ENCODE peak calls at places on chromosomes 16 and 17, in ten cellular contexts. I is hippocampal formation, Y is NCI-H1417, V is breast epithelium, P is AG08396, R is NCI-H1694, S is endothelial cell, J is HL-60, C is HuH-7, T is A549. N is an unnamed sample.

GRCh38 chr16:58196898-58197313 is 1.0 kb downstream of the CSNK2A2 start:
- DNase-seq in P (peak), R (no peak), V (no peak), S (no peak), T (no peak), I (no peak), J (no peak), C (no peak), Y (no peak), N (peak)

GRCh38 chr17:1762906-1763829 is 1.3 kb downstream of the SERPINF1 start:
- DNase-seq in C (peak), V (no peak), I (no peak), J (no peak), R (no peak), Y (peak), P (peak), S (no peak), T (no peak), N (peak)

GRCh38 chr17:61073799-61074513 is 325.7 kb upstream of the TBX2 start:
- DNase-seq in T (no peak), J (no peak), R (no peak), S (no peak), V (no peak), P (no peak), I (no peak), Y (no peak), C (no peak), N (no peak)

GRCh38 chr17:17669081-17669850 is 12.0 kb upstream of the RAI1 start:
- DNase-seq in Y (peak), P (no peak), C (peak), S (no peak), I (no peak), V (no peak), T (no peak), J (no peak), R (peak), N (no peak)

GRCh38 chr17:80023261-80024205 is 12.1 kb downstream of the TBC1D16 start:
- DNase-seq in S (no peak), T (no peak), I (no peak), Y (no peak), P (peak), V (no peak), C (no peak), R (no peak), J (no peak), N (peak)

GRCh38 chr17:61409301-61410099 is 9.9 kb downstream of the TBX2 start:
- DNase-seq in Y (no peak), S (peak), C (peak), T (peak), J (peak), P (peak), R (peak), I (peak), V (peak), N (no peak)

GRCh38 chr17:44198721-44199552 is 747 bp downstream of the ATXN7L3 start:
- DNase-seq in R (no peak), Y (peak), V (peak), J (peak), C (peak), T (peak), S (peak), I (no peak), P (peak), N (no peak)

GRCh38 chr17:14016858-14017257 is 52.4 kb upstream of the COX10 start:
- DNase-seq in I (no peak), R (no peak), P (no peak), C (no peak), J (no peak), V (no peak), Y (no peak), S (no peak), T (no peak), N (no peak)

GRCh38 chr16:58284021-58284420 is 10.8 kb downstream of the PRSS54 start:
- DNase-seq in P (no peak), Y (no peak), C (no peak), T (no peak), V (no peak), I (no peak), J (no peak), S (no peak), R (no peak), N (no peak)

GRCh38 chr16:21156767-21157467 is 1.6 kb upstream of the LDAF1 start:
- DNase-seq in J (peak), V (no peak), P (peak), I (peak), T (peak), Y (peak), R (peak), S (peak), C (peak), N (peak)

GRCh38 chr16:25988089-25988488 is 296.3 kb downstream of the HS3ST4 start:
- DNase-seq in P (no peak), I (no peak), S (no peak), T (no peak), C (no peak), J (no peak), R (no peak), Y (peak), V (no peak), N (no peak)

GRCh38 chr17:59423137-59423703 is 91.8 kb downstream of the YPEL2 start:
- DNase-seq in V (no peak), J (no peak), I (no peak), P (no peak), Y (no peak), T (peak), R (no peak), C (no peak), S (no peak), N (no peak)

GRCh38 chr17:64061157-64061898 is 40.9 kb upstream of the ICAM2 start:
- DNase-seq in V (no peak), J (no peak), P (no peak), I (no peak), T (no peak), C (no peak), S (no peak), R (no peak), Y (no peak), N (no peak)

GRCh38 chr17:77385750-77386501 is 245.2 kb downstream of the SEC14L1 start:
- DNase-seq in J (no peak), I (no peak), P (no peak), C (no peak), R (no peak), Y (no peak), S (no peak), T (no peak), V (no peak), N (no peak)

GRCh38 chr17:40598021-40598927 is 33.0 kb upstream of the CCR7 start:
- DNase-seq in R (no peak), C (no peak), V (no peak), Y (no peak), J (no peak), S (no peak), I (no peak), P (no peak), T (no peak), N (no peak)

GRCh38 chr17:81113158-81113724 is 52.1 kb upstream of the PVALEF start:
- DNase-seq in R (no peak), S (no peak), Y (no peak), I (no peak), T (no peak), P (no peak), V (no peak), C (no peak), J (no peak), N (no peak)

GRCh38 chr16:85519540-85520231 is 93.4 kb upstream of the GSE1 start:
- DNase-seq in I (no peak), S (no peak), J (no peak), Y (no peak), C (no peak), T (no peak), V (no peak), R (no peak), P (no peak), N (no peak)

GRCh38 chr17:42979511-42980273 is at the start of gene PTGES3L:
- DNase-seq in J (peak), S (peak), T (peak), Y (peak), V (no peak), C (peak), R (peak), P (peak), I (no peak), N (no peak)

GRCh38 chr17:1124896-1125774 is 54.6 kb downstream of the ABR start:
- DNase-seq in S (no peak), I (peak), Y (no peak), V (no peak), P (no peak), R (no peak), C (no peak), J (no peak), T (no peak), N (no peak)

GRCh38 chr17:36001109-36001735 is at the start of gene CCL15:
- DNase-seq in C (peak), T (no peak), Y (no peak), P (no peak), R (no peak), I (no peak), V (no peak), S (no peak), J (no peak), N (no peak)

GRCh38 chr17:436571-436970 is 84.0 kb upstream of the RPH3AL start:
- DNase-seq in T (no peak), P (no peak), J (no peak), Y (no peak), R (no peak), C (no peak), I (no peak), V (no peak), S (no peak), N (no peak)

GRCh38 chr17:60573139-60573975 is 26.6 kb upstream of the PPM1D start:
- DNase-seq in P (no peak), J (no peak), C (no peak), R (no peak), Y (no peak), V (no peak), T (no peak), I (no peak), S (no peak), N (no peak)

GRCh38 chr17:8997994-8998628 is 23.2 kb upstream of the NTN1 start:
- DNase-seq in J (peak), R (peak), C (peak), T (peak), Y (peak), P (peak), V (peak), S (peak), I (no peak), N (peak)

GRCh38 chr17:75557075-75557851 is 30.3 kb upstream of the MYO15B start:
- DNase-seq in R (no peak), V (peak), C (peak), P (peak), Y (no peak), T (peak), J (no peak), S (no peak), I (peak), N (peak)

GRCh38 chr16:17828012-17828411 is 357.3 kb upstream of the XYLT1 start:
- DNase-seq in I (no peak), R (no peak), S (no peak), P (no peak), Y (no peak), V (no peak), T (no peak), C (no peak), J (no peak), N (no peak)

GRCh38 chr17:58666858-58667267 is 25.0 kb downstream of the TEX14 start:
- DNase-seq in I (peak), S (no peak), J (peak), C (no peak), V (peak), P (peak), Y (peak), R (no peak), T (peak), N (no peak)

GRCh38 chr17:27760069-27760885 is 40.1 kb downstream of the NOS2 start:
- DNase-seq in C (peak), S (peak), V (peak), J (peak), T (peak), I (peak), Y (peak), P (peak), R (peak), N (peak)

GRCh38 chr16:49469930-49470451 is 96.4 kb downstream of the C16orf78 start:
- DNase-seq in S (no peak), I (no peak), T (no peak), C (no peak), P (no peak), R (no peak), V (no peak), J (no peak), Y (no peak), N (no peak)

GRCh38 chr17:949623-950338 is 29.8 kb downstream of the NXN start:
- DNase-seq in Y (no peak), V (no peak), R (no peak), P (no peak), S (no peak), T (no peak), J (no peak), C (no peak), I (no peak), N (no peak)

GRCh38 chr17:41061969-41062368 is 2.1 kb upstream of the KRTAP2-3 start:
- DNase-seq in R (no peak), P (peak), T (peak), Y (no peak), J (no peak), V (no peak), S (no peak), I (no peak), C (no peak), N (no peak)

GRCh38 chr17:4375039-4375748 is 8.7 kb upstream of the UBE2G1 start:
- DNase-seq in R (no peak), J (no peak), Y (no peak), S (no peak), C (no peak), I (no peak), T (no peak), V (no peak), P (no peak), N (no peak)

GRCh38 chr16:27355610-27356009 is 41.8 kb downstream of the IL4R start:
- DNase-seq in S (peak), T (no peak), J (peak), I (no peak), Y (no peak), P (peak), R (no peak), V (no peak), C (peak), N (peak)